ENCODE peak calls at places on chromosome 9, in four cellular contexts. O, Y, U and M are unnamed samples.

GRCh38 chr9:89635007-89635742 is 30.4 kb downstream of the GADD45G start:
- DNase-seq in O (no peak), Y (peak), U (peak), M (peak)

GRCh38 chr9:73719660-73720059 is 568.0 kb downstream of the ANXA1 start:
- DNase-seq in O (no peak), Y (no peak), U (no peak), M (no peak)

GRCh38 chr9:91075279-91075678 is 273.7 kb downstream of the SYK start:
- DNase-seq in O (no peak), Y (no peak), U (no peak), M (no peak)

GRCh38 chr9:71741841-71742648 is 26.3 kb downstream of the CEMIP2 start:
- DNase-seq in O (peak), Y (no peak), U (peak), M (no peak)

GRCh38 chr9:27227192-27227591 is 69.8 kb downstream of the EQTN start:
- DNase-seq in O (no peak), Y (peak), U (no peak), M (no peak)

GRCh38 chr9:117714282-117714681 is 10.1 kb downstream of the TLR4 start:
- DNase-seq in O (peak), Y (no peak), U (no peak), M (no peak)

GRCh38 chr9:124139001-124139400 is 118.7 kb upstream of the NEK6 start:
- DNase-seq in O (no peak), Y (peak), U (no peak), M (peak)

GRCh38 chr9:33289501-33289900 is 815 bp upstream of the NFX1 start:
- DNase-seq in O (no peak), Y (no peak), U (peak), M (peak)

GRCh38 chr9:20396509-20396908 is 225.8 kb downstream of the MLLT3 start:
- DNase-seq in O (no peak), Y (no peak), U (no peak), M (no peak)

GRCh38 chr9:30039712-30040111 is 2344.7 kb upstream of the ACO1 start:
- DNase-seq in O (no peak), Y (no peak), U (no peak), M (no peak)

GRCh38 chr9:4055055-4055454 is 244.8 kb downstream of the GLIS3 start:
- DNase-seq in O (no peak), Y (no peak), U (no peak), M (no peak)

GRCh38 chr9:37954581-37954981 is 50.7 kb upstream of the SLC25A51 start:
- DNase-seq in O (no peak), Y (no peak), U (no peak), M (no peak)

GRCh38 chr9:121297414-121297813 is 29.5 kb downstream of the GSN start:
- DNase-seq in O (no peak), Y (no peak), U (no peak), M (no peak)

GRCh38 chr9:16236882-16237281 is 633.6 kb downstream of the BNC2 start:
- DNase-seq in O (no peak), Y (no peak), U (no peak), M (peak)

GRCh38 chr9:126975327-126976059 is 60.9 kb downstream of the RALGPS1 start:
- DNase-seq in O (no peak), Y (no peak), U (no peak), M (no peak)

GRCh38 chr9:106878943-106879916 is 16.3 kb downstream of the ZNF462 start:
- DNase-seq in O (no peak), Y (peak), U (peak), M (peak)

GRCh38 chr9:18877984-18878383 is 155.0 kb downstream of the SAXO1 start:
- DNase-seq in O (no peak), Y (no peak), U (no peak), M (no peak)

GRCh38 chr9:129981180-129981907 is 61.6 kb downstream of the FNBP1 start:
- DNase-seq in O (no peak), Y (no peak), U (peak), M (no peak)

GRCh38 chr9:31700252-31701045 is 684.0 kb upstream of the ACO1 start:
- DNase-seq in O (no peak), Y (no peak), U (no peak), M (peak)

GRCh38 chr9:14089051-14089798 is 224.7 kb downstream of the NFIB start:
- DNase-seq in O (no peak), Y (no peak), U (no peak), M (no peak)

GRCh38 chr9:10130061-10130675 is 482.6 kb downstream of the PTPRD start:
- DNase-seq in O (no peak), Y (no peak), U (no peak), M (no peak)

GRCh38 chr9:110655723-110656641 is 12.6 kb upstream of the MUSK start:
- DNase-seq in O (no peak), Y (peak), U (peak), M (peak)

GRCh38 chr9:85228111-85228855 is 513.5 kb downstream of the AGTPBP1 start:
- DNase-seq in O (no peak), Y (no peak), U (no peak), M (no peak)

GRCh38 chr9:130766904-130767262 is 68.2 kb upstream of the ABL1 start:
- DNase-seq in O (no peak), Y (no peak), U (peak), M (no peak)

GRCh38 chr9:129609486-129610192 is 11.3 kb downstream of the C9orf50 start:
- DNase-seq in O (peak), Y (no peak), U (peak), M (peak)

GRCh38 chr9:128203024-128203841 is at the start of gene DNM1:
- DNase-seq in O (peak), Y (no peak), U (peak), M (no peak)

GRCh38 chr9:122336189-122336588 is 34.6 kb upstream of the PTGS1 start:
- DNase-seq in O (no peak), Y (no peak), U (no peak), M (no peak)

GRCh38 chr9:122338536-122338935 is 32.3 kb upstream of the PTGS1 start:
- DNase-seq in O (no peak), Y (no peak), U (no peak), M (no peak)

GRCh38 chr9:122338989-122339388 is 31.8 kb upstream of the PTGS1 start:
- DNase-seq in O (no peak), Y (no peak), U (no peak), M (no peak)

GRCh38 chr9:122336836-122337560 is 33.8 kb upstream of the PTGS1 start:
- DNase-seq in O (no peak), Y (no peak), U (no peak), M (no peak)

GRCh38 chr9:122337561-122337939 is 33.3 kb upstream of the PTGS1 start:
- DNase-seq in O (no peak), Y (no peak), U (no peak), M (no peak)
- TF ChIP-seq CTCF in O (no peak), Y (no peak), U (no peak), M (no peak)

DNA sequence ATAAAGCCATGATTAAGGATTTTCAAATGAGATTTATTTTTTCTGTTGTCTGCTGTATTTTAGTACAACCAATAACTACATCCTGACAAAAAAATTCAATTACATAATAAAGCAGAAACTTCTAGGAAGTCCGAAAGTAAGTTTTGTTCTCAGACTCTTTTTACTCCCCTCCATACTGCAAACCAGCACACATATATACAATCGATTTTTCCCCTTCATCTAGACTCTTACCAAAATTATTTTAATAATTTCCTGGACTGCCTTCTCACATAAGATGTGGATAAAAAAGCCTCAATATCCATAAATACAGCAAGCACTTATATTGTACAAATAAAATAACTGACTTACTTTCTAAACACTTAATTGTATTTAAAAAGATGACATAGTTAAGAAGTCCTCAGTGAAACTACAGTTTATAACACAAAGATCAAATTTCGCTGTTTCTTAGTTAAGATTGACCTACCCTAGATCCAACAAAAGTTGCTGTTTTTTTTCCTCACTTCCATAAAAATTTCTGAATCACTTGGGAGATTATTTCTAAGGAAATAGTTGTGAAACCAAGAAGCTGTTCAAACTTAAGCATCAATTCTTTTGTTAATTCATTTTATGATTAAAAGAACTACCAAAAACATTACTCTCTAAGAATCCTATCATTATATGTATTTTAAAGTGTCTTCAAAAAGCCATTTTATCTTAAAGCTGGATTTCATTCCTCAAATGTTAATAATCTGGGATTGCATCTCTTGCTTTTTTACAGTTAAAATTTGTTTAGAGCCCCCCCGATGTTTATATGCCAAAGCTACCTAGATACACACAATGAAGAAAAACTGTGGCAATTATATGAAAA is 74.7 kb upstream of the IFNE start:
- DNase-seq in O (no peak), Y (peak), U (no peak), M (no peak)
- H3K4me3 ChIP-seq in O (no peak), Y (peak), U (no peak), M (peak)

GRCh38 chr9:87292449-87293191 is 205.0 kb upstream of the DAPK1 start:
- DNase-seq in O (no peak), Y (no peak), U (no peak), M (peak)

GRCh38 chr9:87286506-87286905 is 211.2 kb upstream of the DAPK1 start:
- DNase-seq in O (no peak), Y (no peak), U (no peak), M (no peak)

GRCh38 chr9:87285183-87285582 is 212.5 kb upstream of the DAPK1 start:
- DNase-seq in O (no peak), Y (no peak), U (peak), M (no peak)

GRCh38 chr9:87290241-87290700 is 207.4 kb upstream of the DAPK1 start:
- DNase-seq in O (no peak), Y (no peak), U (no peak), M (peak)
- TF ChIP-seq CTCF in O (no peak), Y (peak), U (no peak), M (peak)

GRCh38 chr9:125949721-125950465 is 202.7 kb downstream of the PBX3 start:
- DNase-seq in O (no peak), Y (no peak), U (no peak), M (no peak)
- H3K4me3 ChIP-seq in O (no peak), Y (no peak), U (no peak), M (no peak)